ENCODE peak calls at places on chromosomes 1 and 21, in seven cellular contexts. One of them, this sample, is unnamed.

GRCh38 chr1:59560807-59561450 is 253.8 kb upstream of the HOOK1 start:
- DNase-seq in IMR-90: no peak
- DNase-seq in neural progenitor cell: no peak
- DNase-seq in HCT116: no peak
- DNase-seq in fibroblast of lung: no peak
- DNase-seq in MM.1S: no peak
- DNase-seq in K562: no peak
- DNase-seq in this sample: no peak

GRCh38 chr1:109894823-109895719 is 15.6 kb upstream of the CSF1 start:
- DNase-seq in IMR-90: no peak
- DNase-seq in neural progenitor cell: no peak
- DNase-seq in HCT116: no peak
- DNase-seq in fibroblast of lung: no peak
- DNase-seq in MM.1S: no peak
- DNase-seq in K562: no peak
- DNase-seq in this sample: no peak

GRCh38 chr1:112317140-112317539 is 78.9 kb upstream of the CTTNBP2NL start:
- DNase-seq in IMR-90: no peak
- DNase-seq in neural progenitor cell: no peak
- DNase-seq in HCT116: no peak
- DNase-seq in fibroblast of lung: no peak
- DNase-seq in MM.1S: no peak
- DNase-seq in K562: no peak
- DNase-seq in this sample: no peak

GRCh38 chr1:209873067-209873810 is 45.5 kb downstream of the UTP25 start:
- DNase-seq in IMR-90: peak
- DNase-seq in neural progenitor cell: no peak
- DNase-seq in HCT116: no peak
- DNase-seq in fibroblast of lung: peak
- DNase-seq in MM.1S: no peak
- DNase-seq in K562: no peak
- DNase-seq in this sample: no peak

GRCh38 chr1:46401964-46402626 is 8.0 kb downstream of the FAAH start:
- DNase-seq in IMR-90: peak
- DNase-seq in neural progenitor cell: peak
- DNase-seq in HCT116: peak
- DNase-seq in fibroblast of lung: peak
- DNase-seq in MM.1S: no peak
- DNase-seq in K562: peak
- DNase-seq in this sample: no peak

GRCh38 chr1:170150921-170151320 is 5.2 kb downstream of the NTMT2 start:
- DNase-seq in IMR-90: no peak
- DNase-seq in neural progenitor cell: no peak
- DNase-seq in HCT116: no peak
- DNase-seq in fibroblast of lung: no peak
- DNase-seq in MM.1S: no peak
- DNase-seq in K562: no peak
- DNase-seq in this sample: no peak

GRCh38 chr1:112267929-112268328 is 128.1 kb upstream of the CTTNBP2NL start:
- DNase-seq in IMR-90: no peak
- DNase-seq in neural progenitor cell: no peak
- DNase-seq in HCT116: no peak
- DNase-seq in fibroblast of lung: no peak
- DNase-seq in MM.1S: no peak
- DNase-seq in K562: no peak
- DNase-seq in this sample: no peak

GRCh38 chr1:211639500-211640361 is 35.7 kb downstream of the NEK2 start:
- DNase-seq in IMR-90: peak
- DNase-seq in neural progenitor cell: no peak
- DNase-seq in HCT116: no peak
- DNase-seq in fibroblast of lung: peak
- DNase-seq in MM.1S: no peak
- DNase-seq in K562: no peak
- DNase-seq in this sample: no peak

GRCh38 chr1:6859415-6860343 is 74.4 kb downstream of the CAMTA1 start:
- DNase-seq in IMR-90: peak
- DNase-seq in neural progenitor cell: no peak
- DNase-seq in HCT116: peak
- DNase-seq in fibroblast of lung: peak
- DNase-seq in MM.1S: no peak
- DNase-seq in K562: no peak
- DNase-seq in this sample: no peak

GRCh38 chr1:90753556-90753955 is 36.5 kb upstream of the BARHL2 start:
- DNase-seq in IMR-90: no peak
- DNase-seq in neural progenitor cell: no peak
- DNase-seq in HCT116: no peak
- DNase-seq in fibroblast of lung: no peak
- DNase-seq in MM.1S: no peak
- DNase-seq in K562: no peak
- DNase-seq in this sample: no peak

GRCh38 chr1:14875781-14876564 is 277.5 kb downstream of the KAZN start:
- DNase-seq in IMR-90: no peak
- DNase-seq in neural progenitor cell: peak
- DNase-seq in HCT116: no peak
- DNase-seq in fibroblast of lung: no peak
- DNase-seq in MM.1S: no peak
- DNase-seq in K562: no peak
- DNase-seq in this sample: no peak

GRCh38 chr1:41713557-41714327 is 205.0 kb downstream of the HIVEP3 start:
- DNase-seq in IMR-90: peak
- DNase-seq in neural progenitor cell: no peak
- DNase-seq in HCT116: no peak
- DNase-seq in fibroblast of lung: peak
- DNase-seq in MM.1S: no peak
- DNase-seq in K562: no peak
- DNase-seq in this sample: no peak

GRCh38 chr1:160032165-160032827 is 506 bp upstream of the PIGM start:
- DNase-seq in IMR-90: no peak
- DNase-seq in neural progenitor cell: peak
- DNase-seq in HCT116: no peak
- DNase-seq in fibroblast of lung: peak
- DNase-seq in MM.1S: no peak
- DNase-seq in K562: peak
- DNase-seq in this sample: no peak

GRCh38 chr1:214582289-214582891 is 20.6 kb upstream of the CENPF start:
- DNase-seq in IMR-90: no peak
- DNase-seq in neural progenitor cell: peak
- DNase-seq in HCT116: no peak
- DNase-seq in fibroblast of lung: no peak
- DNase-seq in MM.1S: no peak
- DNase-seq in K562: no peak
- DNase-seq in this sample: no peak

GRCh38 chr21:34298797-34299539 is 64.8 kb upstream of the KCNE2 start:
- DNase-seq in IMR-90: no peak
- DNase-seq in neural progenitor cell: no peak
- DNase-seq in HCT116: no peak
- DNase-seq in fibroblast of lung: no peak
- DNase-seq in MM.1S: no peak
- DNase-seq in K562: no peak
- DNase-seq in this sample: no peak

GRCh38 chr1:218837051-218837450 is 336.6 kb upstream of the LYPLAL1 start:
- DNase-seq in IMR-90: no peak
- DNase-seq in neural progenitor cell: no peak
- DNase-seq in HCT116: no peak
- DNase-seq in fibroblast of lung: peak
- DNase-seq in MM.1S: no peak
- DNase-seq in K562: no peak
- DNase-seq in this sample: no peak

GRCh38 chr21:26842300-26842699 is 2.9 kb downstream of the ADAMTS1 start:
- DNase-seq in IMR-90: peak
- DNase-seq in neural progenitor cell: no peak
- DNase-seq in HCT116: no peak
- DNase-seq in fibroblast of lung: peak
- DNase-seq in MM.1S: no peak
- DNase-seq in K562: no peak
- DNase-seq in this sample: no peak

GRCh38 chr1:12229835-12230548 is at the start of gene VPS13D:
- DNase-seq in IMR-90: peak
- DNase-seq in neural progenitor cell: peak
- DNase-seq in HCT116: peak
- DNase-seq in fibroblast of lung: peak
- DNase-seq in MM.1S: peak
- DNase-seq in K562: peak
- DNase-seq in this sample: no peak

GRCh38 chr1:200934676-200935245 is 40.1 kb downstream of the INAVA start:
- DNase-seq in IMR-90: no peak
- DNase-seq in neural progenitor cell: no peak
- DNase-seq in HCT116: no peak
- DNase-seq in fibroblast of lung: no peak
- DNase-seq in MM.1S: no peak
- DNase-seq in K562: no peak
- DNase-seq in this sample: no peak

GRCh38 chr1:161266096-161266679 is 7.6 kb downstream of the PCP4L1 start:
- DNase-seq in IMR-90: no peak
- DNase-seq in neural progenitor cell: no peak
- DNase-seq in HCT116: no peak
- DNase-seq in fibroblast of lung: peak
- DNase-seq in MM.1S: no peak
- DNase-seq in K562: no peak
- DNase-seq in this sample: no peak

GRCh38 chr1:83511327-83511726 is 487.6 kb downstream of the TTLL7 start:
- DNase-seq in IMR-90: no peak
- DNase-seq in neural progenitor cell: no peak
- DNase-seq in HCT116: no peak
- DNase-seq in fibroblast of lung: peak
- DNase-seq in MM.1S: no peak
- DNase-seq in K562: no peak
- DNase-seq in this sample: no peak

GRCh38 chr1:185965870-185966269 is 231.7 kb downstream of the HMCN1 start:
- DNase-seq in IMR-90: no peak
- DNase-seq in neural progenitor cell: no peak
- DNase-seq in HCT116: no peak
- DNase-seq in fibroblast of lung: no peak
- DNase-seq in MM.1S: no peak
- DNase-seq in K562: no peak
- DNase-seq in this sample: no peak

GRCh38 chr21:33020558-33021100 is 5.1 kb upstream of the OLIG2 start:
- DNase-seq in IMR-90: no peak
- DNase-seq in neural progenitor cell: no peak
- DNase-seq in HCT116: no peak
- DNase-seq in fibroblast of lung: no peak
- DNase-seq in MM.1S: no peak
- DNase-seq in K562: no peak
- DNase-seq in this sample: no peak
- H3K9ac ChIP-seq in IMR-90: no peak
- H3K9ac ChIP-seq in neural progenitor cell: no peak
- H3K9ac ChIP-seq in HCT116: no peak
- H3K9ac ChIP-seq in fibroblast of lung: no peak
- H3K9ac ChIP-seq in MM.1S: no peak
- H3K9ac ChIP-seq in K562: no peak
- H3K9ac ChIP-seq in this sample: no peak

DNA sequence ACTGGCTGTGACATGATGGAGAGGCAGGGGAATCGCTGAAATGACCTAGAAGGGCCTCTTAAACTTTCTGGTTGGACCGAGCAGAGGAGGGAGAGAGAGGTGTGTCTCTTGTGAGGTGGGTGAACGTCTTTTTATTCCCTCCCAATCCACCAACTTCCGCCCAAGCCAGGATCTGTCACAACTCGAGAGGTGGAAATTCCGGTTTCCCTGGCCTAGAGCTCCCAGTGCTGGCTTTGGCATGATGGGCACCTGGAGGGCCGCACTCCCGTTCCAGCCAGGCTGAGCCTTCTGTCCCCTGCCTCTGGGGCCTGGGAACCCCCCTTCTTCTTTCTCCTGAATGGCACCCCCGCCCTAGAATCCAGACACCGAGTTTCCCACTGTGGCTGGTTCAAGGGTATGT is at the start of gene SEMA4A:
- DNase-seq in IMR-90: no peak
- DNase-seq in neural progenitor cell: no peak
- DNase-seq in HCT116: no peak
- DNase-seq in fibroblast of lung: no peak
- DNase-seq in MM.1S: no peak
- DNase-seq in K562: no peak
- DNase-seq in this sample: no peak
- H3K9ac ChIP-seq in IMR-90: no peak
- H3K9ac ChIP-seq in neural progenitor cell: no peak
- H3K9ac ChIP-seq in HCT116: no peak
- H3K9ac ChIP-seq in fibroblast of lung: no peak
- H3K9ac ChIP-seq in MM.1S: peak
- H3K9ac ChIP-seq in K562: no peak
- H3K9ac ChIP-seq in this sample: no peak

DNA sequence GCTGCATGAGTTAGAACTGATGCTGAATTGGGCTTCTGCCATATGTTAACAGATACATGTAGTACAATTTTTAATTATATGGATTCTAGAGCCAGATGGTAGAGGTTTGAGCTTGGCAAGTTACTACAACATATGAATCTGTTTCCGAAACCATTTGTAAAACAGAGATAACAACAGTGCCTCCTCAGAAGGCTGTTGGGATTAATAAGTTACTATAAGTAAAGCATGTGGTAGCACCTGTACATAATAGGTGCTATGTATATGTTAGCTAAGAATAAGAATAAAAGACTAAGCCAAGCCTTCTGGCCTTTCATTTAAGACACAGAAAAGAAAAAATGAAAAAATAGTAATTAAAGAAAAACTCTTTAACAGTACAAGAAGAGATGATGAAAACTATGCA is 17.8 kb downstream of the EPRS1 start:
- DNase-seq in IMR-90: no peak
- DNase-seq in neural progenitor cell: no peak
- DNase-seq in HCT116: no peak
- DNase-seq in fibroblast of lung: no peak
- DNase-seq in MM.1S: no peak
- DNase-seq in K562: no peak
- DNase-seq in this sample: no peak
- H3K9ac ChIP-seq in IMR-90: no peak
- H3K9ac ChIP-seq in neural progenitor cell: no peak
- H3K9ac ChIP-seq in HCT116: no peak
- H3K9ac ChIP-seq in fibroblast of lung: no peak
- H3K9ac ChIP-seq in MM.1S: no peak
- H3K9ac ChIP-seq in K562: no peak
- H3K9ac ChIP-seq in this sample: no peak

DNA sequence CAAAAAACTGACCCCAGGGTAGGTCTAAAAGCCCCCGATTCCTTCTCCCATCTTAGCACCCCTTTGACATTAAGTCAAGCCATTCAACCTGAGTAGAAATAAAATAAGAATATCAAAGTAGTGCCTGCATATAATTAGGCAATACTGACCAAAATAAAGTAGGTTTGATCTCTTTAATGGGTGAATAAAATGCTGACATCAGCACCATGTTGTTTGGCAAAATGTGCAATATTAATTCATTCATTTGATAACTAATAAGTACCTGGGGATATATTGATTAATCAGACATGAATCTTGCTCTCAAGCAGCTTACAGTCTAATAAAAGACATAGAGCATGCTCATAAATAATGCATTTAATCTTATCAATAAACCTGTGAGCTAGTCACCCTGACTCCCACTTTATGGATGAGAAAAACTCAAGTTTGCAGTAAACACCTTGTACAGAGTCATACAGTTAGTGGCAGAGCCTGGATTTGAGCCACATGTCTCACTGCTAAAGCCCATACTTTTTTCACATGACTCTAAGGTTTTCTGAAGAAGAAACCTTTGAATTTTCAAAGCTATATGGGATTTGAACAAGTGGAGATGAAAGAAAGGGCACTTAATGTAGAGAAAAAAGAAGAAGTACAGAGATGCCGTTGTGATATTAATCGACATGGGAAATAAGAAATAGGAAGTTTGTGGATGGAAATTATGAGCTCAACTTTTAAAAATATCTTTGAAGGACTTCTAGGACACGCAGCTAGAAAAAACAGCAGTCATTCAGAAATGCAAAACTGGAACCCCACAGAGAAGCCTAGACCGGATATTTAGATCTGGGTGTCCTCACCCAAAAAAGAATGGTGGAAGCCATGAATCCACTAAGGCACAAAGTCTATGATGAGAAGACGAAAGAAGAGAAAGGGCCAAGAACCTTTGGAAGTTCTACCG is 183.9 kb downstream of the TOMM20 start:
- DNase-seq in IMR-90: no peak
- DNase-seq in neural progenitor cell: no peak
- DNase-seq in HCT116: no peak
- DNase-seq in fibroblast of lung: no peak
- DNase-seq in MM.1S: no peak
- DNase-seq in K562: no peak
- DNase-seq in this sample: no peak
- H3K9ac ChIP-seq in IMR-90: no peak
- H3K9ac ChIP-seq in neural progenitor cell: no peak
- H3K9ac ChIP-seq in HCT116: no peak
- H3K9ac ChIP-seq in fibroblast of lung: no peak
- H3K9ac ChIP-seq in MM.1S: no peak
- H3K9ac ChIP-seq in K562: no peak
- H3K9ac ChIP-seq in this sample: no peak